ENCODE peak calls at places on chromosomes 5 and 9, in nine cellular contexts. E is Peyer's patch, N is GM12865, A is heart left ventricle, Z is kidney epithelial cell, M is H1, C is dorsolateral prefrontal cortex, I is heart right ventricle, L is coronary artery. O is an unnamed sample.

GRCh38 chr9:126984969-126985368 is 70.4 kb downstream of the RALGPS1 start:
- DNase-seq in E (no peak), L (peak), M (no peak), Z (no peak), N (no peak), C (no peak), I (no peak), A (no peak), O (peak)

GRCh38 chr5:122311888-122312669 is at the start of gene SNCAIP:
- DNase-seq in I (peak), N (peak), M (peak), E (peak), C (no peak), A (peak), Z (no peak), L (peak), O (peak)

GRCh38 chr5:167573274-167574127 is 717.9 kb upstream of the WWC1 start:
- DNase-seq in Z (peak), L (no peak), A (no peak), I (no peak), M (peak), E (no peak), N (no peak), C (no peak), O (peak)

GRCh38 chr9:15724006-15724405 is 171.2 kb downstream of the CCDC171 start:
- DNase-seq in M (no peak), Z (no peak), L (no peak), I (no peak), C (no peak), A (no peak), E (no peak), N (no peak), O (peak)

GRCh38 chr5:177498013-177498847 is 826 bp upstream of the PDLIM7 start:
- DNase-seq in M (no peak), I (no peak), L (no peak), A (peak), E (peak), Z (no peak), C (no peak), N (peak), O (no peak)

GRCh38 chr5:126070481-126070880 is 352.7 kb upstream of the GRAMD2B start:
- DNase-seq in I (no peak), L (no peak), A (no peak), C (no peak), E (no peak), N (no peak), Z (no peak), M (no peak), O (peak)

GRCh38 chr5:157020508-157021213 is 38.3 kb downstream of the HAVCR1 start:
- DNase-seq in A (peak), M (no peak), I (peak), E (no peak), C (no peak), N (peak), Z (no peak), L (no peak), O (no peak)

GRCh38 chr5:41748631-41749030 is 121.6 kb downstream of the OXCT1 start:
- DNase-seq in N (peak), A (no peak), E (no peak), C (no peak), M (no peak), I (no peak), Z (peak), L (no peak), O (no peak)

GRCh38 chr9:100700689-100701318 is 122.9 kb downstream of the CAVIN4 start:
- DNase-seq in M (peak), E (no peak), L (no peak), C (no peak), A (no peak), Z (no peak), I (no peak), N (peak), O (peak)

GRCh38 chr9:18791074-18791473 is 241.9 kb downstream of the SAXO1 start:
- DNase-seq in A (no peak), L (no peak), E (no peak), I (no peak), C (no peak), N (peak), Z (no peak), M (peak), O (peak)

GRCh38 chr9:86706391-86706790 is 240.9 kb downstream of the GAS1 start:
- DNase-seq in L (no peak), M (no peak), N (no peak), Z (peak), C (no peak), A (no peak), E (no peak), I (no peak), O (no peak)

GRCh38 chr9:87535817-87536539 is 38.3 kb downstream of the DAPK1 start:
- DNase-seq in E (no peak), I (no peak), N (peak), C (no peak), A (no peak), M (no peak), L (no peak), Z (no peak), O (no peak)

GRCh38 chr5:103847060-103847459 is 284.5 kb upstream of the NUDT12 start:
- DNase-seq in Z (no peak), I (no peak), C (no peak), M (no peak), A (no peak), L (no peak), N (no peak), E (no peak), O (no peak)

GRCh38 chr5:73333944-73334703 is 114.5 kb downstream of the FOXD1 start:
- DNase-seq in E (no peak), L (no peak), C (no peak), I (no peak), M (no peak), A (no peak), N (no peak), Z (no peak), O (no peak)

GRCh38 chr9:129632460-129632859 is 6.5 kb downstream of the NTMT1 start:
- DNase-seq in C (no peak), L (no peak), M (no peak), E (no peak), I (no peak), Z (no peak), N (no peak), A (no peak), O (no peak)

GRCh38 chr9:100505564-100506159 is 32.7 kb downstream of the TMEFF1 start:
- DNase-seq in E (peak), L (no peak), I (peak), A (peak), N (peak), M (peak), Z (no peak), C (peak), O (peak)

GRCh38 chr5:83222906-83223305 is 145.6 kb downstream of the XRCC4 start:
- DNase-seq in M (no peak), E (no peak), I (no peak), L (no peak), Z (no peak), N (no peak), A (no peak), C (no peak), O (no peak)

GRCh38 chr9:110126986-110127864 is 80.7 kb downstream of the C9orf152 start:
- DNase-seq in E (peak), M (no peak), A (peak), Z (no peak), N (no peak), C (no peak), I (peak), L (peak), O (peak)
- H3K4me3 ChIP-seq in E (peak), M (no peak), A (peak), Z (no peak), N (no peak), C (no peak), I (peak), L (peak), O (no peak)

GRCh38 chr9:908806-909205 is 67.3 kb downstream of the DMRT1 start:
- DNase-seq in E (no peak), N (no peak), I (no peak), Z (no peak), C (no peak), A (no peak), L (no peak), M (peak), O (no peak)
- H3K4me3 ChIP-seq in E (no peak), N (no peak), I (no peak), Z (no peak), C (no peak), A (no peak), L (no peak), M (peak), O (no peak)

GRCh38 chr5:92504346-92504745 is 1076.7 kb downstream of the NR2F1-AS1 start:
- DNase-seq in E (no peak), Z (no peak), A (no peak), N (peak), C (no peak), L (no peak), M (no peak), I (no peak), O (no peak)

GRCh38 chr5:92496545-92496944 is 1084.5 kb downstream of the NR2F1-AS1 start:
- DNase-seq in I (no peak), C (no peak), M (no peak), N (no peak), Z (no peak), E (no peak), L (no peak), A (no peak), O (no peak)

GRCh38 chr5:92505145-92505544 is 1075.9 kb downstream of the NR2F1-AS1 start:
- DNase-seq in N (no peak), L (no peak), M (no peak), C (no peak), Z (no peak), E (no peak), I (no peak), A (no peak), O (no peak)

GRCh38 chr5:92505925-92506324 is 1075.1 kb downstream of the NR2F1-AS1 start:
- DNase-seq in M (no peak), E (no peak), Z (no peak), I (no peak), A (no peak), N (no peak), C (no peak), L (no peak), O (no peak)

DNA sequence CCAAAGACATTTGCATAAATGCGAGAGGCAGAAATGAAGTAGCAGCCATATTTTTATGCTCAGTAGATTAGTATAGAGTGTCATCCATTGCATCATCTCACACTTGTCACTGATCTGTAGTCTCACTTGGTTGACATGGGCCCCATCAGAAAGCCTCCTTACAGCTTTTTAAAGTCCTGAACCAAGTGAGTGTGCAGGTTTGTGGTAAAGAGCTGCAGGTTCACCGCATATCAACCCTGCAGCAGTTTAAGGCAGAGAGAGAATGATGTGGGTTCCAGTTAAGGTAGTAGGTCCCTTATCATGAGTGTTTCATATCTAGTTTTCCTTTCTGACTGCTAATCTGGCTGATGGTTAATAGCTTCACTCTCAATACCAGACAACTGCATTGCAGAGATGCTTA is 1080.3 kb downstream of the NR2F1-AS1 start:
- DNase-seq in N (no peak), Z (no peak), M (no peak), L (no peak), E (no peak), A (no peak), C (no peak), I (no peak), O (no peak)
- H3K4me3 ChIP-seq in N (no peak), Z (no peak), M (no peak), L (no peak), E (no peak), A (no peak), C (no peak), I (no peak), O (no peak)

GRCh38 chr9:92965759-92966517 is 18.6 kb downstream of the FGD3 start:
- DNase-seq in C (no peak), M (no peak), A (no peak), L (no peak), N (no peak), I (no peak), Z (no peak), E (peak), O (no peak)

GRCh38 chr9:92964981-92965758 is 17.8 kb downstream of the FGD3 start:
- DNase-seq in C (no peak), I (no peak), A (peak), Z (no peak), L (no peak), M (no peak), N (peak), E (peak), O (no peak)

GRCh38 chr9:92962846-92963245 is 15.5 kb downstream of the FGD3 start:
- DNase-seq in M (no peak), Z (no peak), N (no peak), I (no peak), A (no peak), C (no peak), L (no peak), E (peak), O (no peak)

GRCh38 chr9:92963831-92964606 is 16.7 kb downstream of the FGD3 start:
- DNase-seq in N (peak), M (no peak), A (peak), I (no peak), C (no peak), L (no peak), Z (no peak), E (peak), O (no peak)

DNA sequence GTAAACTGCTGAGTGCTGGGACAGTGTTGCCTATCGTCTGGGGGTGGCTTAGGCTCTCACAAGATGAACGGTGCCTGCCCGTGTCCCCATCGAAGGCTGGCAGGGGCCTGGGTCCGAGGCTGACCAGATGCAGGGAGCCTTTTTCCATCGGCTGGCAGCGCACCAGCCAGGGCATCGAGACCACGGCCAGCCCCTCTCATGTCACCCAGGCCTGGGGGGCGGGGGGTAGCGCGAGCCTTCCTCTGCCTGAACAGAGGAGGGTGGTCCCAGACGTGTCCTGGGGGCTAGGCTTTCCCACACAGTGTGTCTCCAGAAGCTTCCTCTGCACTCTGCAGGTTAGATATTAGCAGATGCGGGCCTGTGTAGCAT is 17.3 kb downstream of the FGD3 start:
- DNase-seq in E (no peak), Z (no peak), A (no peak), N (no peak), I (no peak), L (no peak), C (no peak), M (no peak), O (no peak)
- H3K4me3 ChIP-seq in E (peak), Z (no peak), A (peak), N (peak), I (peak), L (peak), C (peak), M (no peak), O (no peak)

GRCh38 chr5:170634236-170634990 is 130.6 kb downstream of the KCNIP1 start:
- DNase-seq in A (no peak), C (no peak), M (no peak), Z (no peak), I (no peak), N (no peak), E (peak), L (peak), O (no peak)

GRCh38 chr5:170633235-170634041 is 129.6 kb downstream of the KCNIP1 start:
- DNase-seq in L (peak), N (no peak), E (peak), Z (peak), C (no peak), M (no peak), I (peak), A (peak), O (peak)

GRCh38 chr5:170632266-170632984 is 128.6 kb downstream of the KCNIP1 start:
- DNase-seq in N (no peak), Z (no peak), M (no peak), L (no peak), E (peak), I (no peak), A (no peak), C (peak), O (no peak)

GRCh38 chr5:170631471-170632195 is 127.8 kb downstream of the KCNIP1 start:
- DNase-seq in Z (no peak), E (peak), A (no peak), I (no peak), M (no peak), L (peak), C (peak), N (no peak), O (peak)

GRCh38 chr5:170632985-170633234 is 129.1 kb downstream of the KCNIP1 start:
- DNase-seq in Z (no peak), I (peak), A (peak), E (peak), L (peak), C (peak), M (peak), N (peak), O (no peak)
- H3K4me3 ChIP-seq in Z (peak), I (peak), A (peak), E (peak), L (peak), C (peak), M (peak), N (no peak), O (peak)

DNA sequence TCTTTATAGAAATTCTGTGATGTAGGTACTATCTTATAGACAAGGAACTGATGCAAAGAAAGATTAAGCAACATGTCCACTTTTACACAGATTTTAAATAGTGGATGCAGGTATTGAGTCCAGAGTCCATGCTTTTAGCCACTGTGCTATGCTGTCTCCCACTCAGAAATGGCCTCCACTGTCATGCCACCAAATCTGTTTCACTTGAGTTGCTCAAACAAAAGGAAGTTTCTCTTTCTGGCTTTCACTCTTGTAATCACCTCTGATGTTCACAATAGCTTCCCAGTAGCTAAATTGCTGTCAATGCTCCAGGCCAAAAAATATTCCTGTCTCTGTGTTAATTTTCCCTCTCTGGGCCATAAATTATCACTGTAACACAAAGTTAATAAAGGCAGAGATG is 77.0 kb upstream of the RASA1 start:
- DNase-seq in E (no peak), M (no peak), C (no peak), A (no peak), Z (no peak), I (no peak), N (peak), L (no peak), O (no peak)
- H3K4me3 ChIP-seq in E (no peak), M (no peak), C (no peak), A (no peak), Z (no peak), I (no peak), N (no peak), L (no peak), O (no peak)

DNA sequence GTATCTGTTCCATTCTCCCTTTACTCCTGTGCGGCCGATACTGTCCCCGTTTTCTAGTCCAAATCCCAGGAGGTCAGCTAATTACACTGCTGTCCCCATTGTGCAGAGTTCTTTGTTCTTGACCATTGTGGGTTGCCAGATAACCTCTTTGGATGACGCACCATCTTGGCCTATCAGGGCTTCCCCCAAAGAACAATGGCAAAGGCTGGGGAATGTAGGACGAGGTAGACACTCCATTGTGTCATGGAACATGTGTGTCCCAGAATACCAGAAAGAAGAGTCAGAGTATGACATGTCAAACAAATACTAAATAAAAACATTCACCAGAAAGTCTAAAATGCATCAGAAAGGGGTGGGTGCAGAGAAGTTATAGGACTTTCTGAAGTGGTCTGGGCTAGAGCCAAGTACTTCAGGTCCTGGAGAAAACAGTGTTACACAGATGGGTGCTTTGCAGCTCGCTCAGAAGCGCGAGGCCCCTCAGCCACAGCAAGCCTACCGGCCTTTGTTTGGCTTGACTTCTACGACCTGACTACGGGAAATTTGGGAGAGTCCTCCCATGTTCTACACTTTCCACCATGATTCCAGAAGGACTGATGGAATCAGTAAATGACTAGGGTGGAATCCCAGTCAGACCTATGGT is 83.2 kb upstream of the SSBP2 start:
- DNase-seq in E (no peak), M (no peak), L (no peak), Z (no peak), N (no peak), I (no peak), C (no peak), A (no peak), O (no peak)
- H3K4me3 ChIP-seq in E (no peak), M (no peak), L (no peak), Z (no peak), N (no peak), I (no peak), C (no peak), A (no peak), O (no peak)

DNA sequence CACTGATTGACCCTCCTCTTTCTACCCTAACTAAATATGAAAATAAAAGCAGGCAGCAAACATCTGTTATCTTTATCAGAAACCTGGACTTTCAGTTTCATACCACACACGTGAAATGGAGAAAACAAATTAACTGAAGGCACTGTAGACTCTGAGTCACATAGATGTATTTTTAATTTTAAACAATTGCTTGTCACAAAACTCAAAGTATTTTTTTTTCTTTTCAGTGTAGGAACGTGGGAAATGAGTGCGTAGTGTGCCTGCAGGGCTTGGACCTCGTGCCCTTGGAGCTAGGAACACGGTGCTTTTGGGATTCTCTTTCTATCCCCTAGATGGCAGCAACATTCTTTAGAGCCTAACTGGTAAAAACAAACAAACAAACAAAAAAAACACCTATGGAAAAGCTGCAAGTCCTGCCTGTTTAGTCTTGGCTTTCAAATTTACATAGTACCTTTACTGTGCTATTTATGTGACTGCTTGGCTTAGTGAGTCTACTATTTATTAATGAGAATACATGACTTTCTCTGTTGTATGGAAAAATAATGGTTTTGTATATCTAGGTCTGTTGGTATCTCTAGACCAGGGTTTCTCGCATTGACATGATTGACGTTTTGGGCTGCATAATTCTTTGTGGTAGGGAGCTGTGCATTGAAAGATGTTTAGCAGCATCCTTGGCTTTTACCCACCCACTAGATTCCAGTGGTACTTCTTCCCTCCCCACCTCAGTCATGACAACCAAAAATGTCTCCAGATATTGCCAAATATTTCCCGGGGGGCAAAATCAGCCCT is 16.8 kb upstream of the ACTBL2 start:
- DNase-seq in A (no peak), I (peak), E (no peak), N (peak), M (no peak), C (no peak), L (no peak), Z (no peak), O (peak)
- H3K4me3 ChIP-seq in A (peak), I (peak), E (peak), N (peak), M (no peak), C (peak), L (no peak), Z (no peak), O (no peak)

DNA sequence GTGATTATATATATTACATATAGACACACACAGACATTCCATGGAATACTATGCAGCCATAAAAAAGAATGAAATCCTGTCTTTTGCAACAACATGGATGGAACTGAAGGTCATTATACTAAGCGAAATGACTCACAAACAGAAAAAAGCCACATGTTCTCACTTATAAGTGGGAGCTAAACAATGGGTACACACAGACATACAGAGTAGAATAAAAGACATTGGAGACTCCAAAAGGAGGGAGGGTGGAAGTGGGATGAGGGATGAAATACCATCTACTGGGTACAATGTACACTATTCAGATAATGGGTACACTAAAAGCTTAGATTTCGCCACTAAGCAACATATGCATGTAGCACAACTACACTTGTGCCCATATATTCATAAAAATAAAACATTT is 170.0 kb upstream of the RGMB start:
- DNase-seq in I (no peak), C (no peak), A (no peak), Z (no peak), L (no peak), M (no peak), N (no peak), E (no peak), O (no peak)
- H3K4me3 ChIP-seq in I (no peak), C (no peak), A (no peak), Z (no peak), L (no peak), M (no peak), N (no peak), E (no peak), O (no peak)